ENCODE peak calls at places on chromosomes 4 and X, in four cellular contexts. One of them, this sample, is unnamed.

GRCh38 chrX:65948103-65948502 is 91.8 kb downstream of the VSIG4 start:
- DNase-seq in upper lobe of left lung: no peak
- DNase-seq in SK-N-SH: no peak
- DNase-seq in spleen: no peak
- DNase-seq in this sample: no peak

GRCh38 chrX:120672389-120672788 is 42.5 kb upstream of the C1GALT1C1 start:
- DNase-seq in upper lobe of left lung: no peak
- DNase-seq in SK-N-SH: no peak
- DNase-seq in spleen: no peak
- DNase-seq in this sample: peak

GRCh38 chr4:143294310-143294709 is 42.4 kb upstream of the GAB1 start:
- DNase-seq in upper lobe of left lung: no peak
- DNase-seq in SK-N-SH: peak
- DNase-seq in spleen: no peak
- DNase-seq in this sample: peak

GRCh38 chr4:188976644-188977115 is 837.4 kb downstream of the TRIML1 start:
- DNase-seq in upper lobe of left lung: no peak
- DNase-seq in SK-N-SH: no peak
- DNase-seq in spleen: no peak
- DNase-seq in this sample: no peak

GRCh38 chr4:89024051-89024675 is 32.8 kb downstream of the FAM13A start:
- DNase-seq in upper lobe of left lung: no peak
- DNase-seq in SK-N-SH: peak
- DNase-seq in spleen: no peak
- DNase-seq in this sample: peak

GRCh38 chr4:39559641-39560040 is 32.4 kb upstream of the UGDH start:
- DNase-seq in upper lobe of left lung: no peak
- DNase-seq in SK-N-SH: no peak
- DNase-seq in spleen: no peak
- DNase-seq in this sample: peak

GRCh38 chr4:8391972-8392371 is 48.6 kb downstream of the ACOX3 start:
- DNase-seq in upper lobe of left lung: no peak
- DNase-seq in SK-N-SH: no peak
- DNase-seq in spleen: no peak
- DNase-seq in this sample: no peak

GRCh38 chr4:154626793-154627484 is 14.5 kb upstream of the FGG start:
- DNase-seq in upper lobe of left lung: peak
- DNase-seq in SK-N-SH: peak
- DNase-seq in spleen: peak
- DNase-seq in this sample: peak

GRCh38 chrX:13699183-13699826 is 10.4 kb downstream of the RAB9A start:
- DNase-seq in upper lobe of left lung: no peak
- DNase-seq in SK-N-SH: no peak
- DNase-seq in spleen: no peak
- DNase-seq in this sample: peak

GRCh38 chr4:87209696-87210095 is 10.7 kb downstream of the KLHL8 start:
- DNase-seq in upper lobe of left lung: no peak
- DNase-seq in SK-N-SH: no peak
- DNase-seq in spleen: peak
- DNase-seq in this sample: peak

GRCh38 chr4:165799384-165799815 is 73.6 kb upstream of the TLL1 start:
- DNase-seq in upper lobe of left lung: peak
- DNase-seq in SK-N-SH: no peak
- DNase-seq in spleen: peak
- DNase-seq in this sample: no peak

GRCh38 chr4:134345249-134345648 is 143.7 kb upstream of the PABPC4L start:
- DNase-seq in upper lobe of left lung: no peak
- DNase-seq in SK-N-SH: no peak
- DNase-seq in spleen: no peak
- DNase-seq in this sample: no peak

GRCh38 chr4:148112231-148112982 is 329.8 kb downstream of the NR3C2 start:
- DNase-seq in upper lobe of left lung: no peak
- DNase-seq in SK-N-SH: no peak
- DNase-seq in spleen: no peak
- DNase-seq in this sample: no peak

GRCh38 chr4:25525896-25526295 is 129.8 kb upstream of the SLC34A2 start:
- DNase-seq in upper lobe of left lung: no peak
- DNase-seq in SK-N-SH: no peak
- DNase-seq in spleen: no peak
- DNase-seq in this sample: no peak

GRCh38 chr4:17324431-17324830 is 187.5 kb downstream of the QDPR start:
- DNase-seq in upper lobe of left lung: no peak
- DNase-seq in SK-N-SH: peak
- DNase-seq in spleen: no peak
- DNase-seq in this sample: no peak

GRCh38 chrX:16559206-16559619 is 90.7 kb upstream of the S100G start:
- DNase-seq in upper lobe of left lung: no peak
- DNase-seq in SK-N-SH: no peak
- DNase-seq in spleen: no peak
- DNase-seq in this sample: no peak

GRCh38 chr4:138406881-138407280 is 164.7 kb upstream of the SLC7A11 start:
- DNase-seq in upper lobe of left lung: no peak
- DNase-seq in SK-N-SH: no peak
- DNase-seq in spleen: no peak
- DNase-seq in this sample: no peak

GRCh38 chrX:7580127-7580526 is 262.8 kb upstream of the VCX start:
- DNase-seq in upper lobe of left lung: no peak
- DNase-seq in SK-N-SH: no peak
- DNase-seq in spleen: no peak
- DNase-seq in this sample: no peak

DNA sequence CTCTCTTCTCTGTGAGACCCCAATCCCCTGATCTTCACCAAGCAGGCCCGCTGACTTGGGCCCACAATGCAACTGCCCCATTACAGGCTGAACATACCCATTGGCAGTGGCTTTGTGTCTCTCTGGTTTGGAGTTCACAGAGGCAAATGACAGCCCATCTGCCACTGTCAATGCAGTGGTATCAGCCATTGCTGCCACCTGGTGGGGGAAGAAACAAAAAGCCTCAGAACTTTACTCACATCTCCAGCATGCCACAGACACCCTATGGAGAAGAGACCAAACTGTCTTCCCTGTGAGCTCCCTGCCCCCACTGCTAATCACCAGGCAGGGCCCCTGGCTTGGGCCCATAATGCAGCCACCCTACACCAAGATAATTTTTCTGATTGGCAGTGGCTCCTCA is 729.3 kb upstream of the ACTRT1 start:
- DNase-seq in upper lobe of left lung: no peak
- DNase-seq in SK-N-SH: peak
- DNase-seq in spleen: no peak
- DNase-seq in this sample: peak
- TF ChIP-seq CTCF in upper lobe of left lung: no peak
- TF ChIP-seq CTCF in SK-N-SH: peak
- TF ChIP-seq CTCF in spleen: no peak
- TF ChIP-seq CTCF in this sample: peak

DNA sequence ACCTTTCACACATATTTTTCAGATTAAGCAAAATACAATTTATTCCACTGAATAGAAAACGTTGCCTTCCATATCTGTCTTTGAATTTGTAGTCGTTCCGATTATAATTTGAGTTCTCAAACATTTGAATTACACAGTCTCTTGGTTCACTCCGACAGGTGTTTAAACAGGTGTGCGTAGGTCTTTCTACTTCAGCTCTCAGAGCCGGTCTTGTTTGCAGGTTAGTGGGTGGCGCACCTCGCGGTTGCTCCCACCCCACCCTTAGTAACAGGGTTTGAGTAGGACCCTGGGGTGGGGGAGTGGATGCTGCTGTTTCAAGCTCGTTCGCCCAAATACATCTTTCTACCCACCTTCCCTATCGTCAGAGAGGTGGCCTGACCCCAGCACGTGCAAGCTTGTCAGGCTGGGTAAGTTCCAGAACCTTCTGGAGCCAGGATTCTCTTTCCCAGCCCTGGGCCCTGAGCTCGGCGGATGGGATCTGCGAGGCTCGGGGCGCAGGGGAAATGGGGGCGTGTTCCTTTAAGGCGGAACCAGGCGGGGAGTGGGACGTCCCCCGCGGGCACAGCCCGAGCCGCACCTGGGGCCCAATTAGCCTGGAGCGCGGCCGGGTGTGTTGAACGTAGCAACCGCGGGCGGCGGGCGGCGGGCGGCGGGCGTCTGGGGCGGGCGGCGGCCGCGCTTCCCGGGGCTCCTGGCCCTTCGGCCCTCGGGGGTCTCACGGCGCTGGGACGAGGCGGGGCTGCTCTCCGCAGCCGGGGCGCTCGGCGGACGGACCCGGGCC is at the start of gene FAM149A:
- DNase-seq in upper lobe of left lung: peak
- DNase-seq in SK-N-SH: no peak
- DNase-seq in spleen: peak
- DNase-seq in this sample: peak
- TF ChIP-seq POLR2AphosphoS5 in upper lobe of left lung: no peak
- TF ChIP-seq POLR2AphosphoS5 in SK-N-SH: no peak
- TF ChIP-seq POLR2AphosphoS5 in spleen: peak
- TF ChIP-seq POLR2AphosphoS5 in this sample: no peak

DNA sequence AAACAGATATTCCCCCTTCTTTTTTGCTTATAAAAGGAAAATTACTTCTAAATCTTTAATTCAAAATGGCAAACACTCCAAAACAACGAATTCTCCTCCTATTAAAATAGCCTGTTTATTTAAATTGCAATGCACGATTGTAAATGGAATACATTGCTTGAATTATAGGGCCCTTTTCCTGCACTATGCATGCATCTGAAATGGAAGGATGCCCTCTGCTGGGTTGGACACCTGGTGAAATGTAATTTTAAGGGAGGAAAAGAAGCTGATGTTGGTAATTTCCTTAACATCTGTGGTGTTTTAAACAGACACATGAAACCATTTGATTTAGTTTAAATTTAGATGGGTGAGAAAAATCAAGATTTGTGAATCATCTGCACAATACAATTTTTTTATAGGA is 72.8 kb downstream of the GRXCR1 start:
- DNase-seq in upper lobe of left lung: no peak
- DNase-seq in SK-N-SH: peak
- DNase-seq in spleen: no peak
- DNase-seq in this sample: no peak
- TF ChIP-seq CTCF in upper lobe of left lung: no peak
- TF ChIP-seq CTCF in SK-N-SH: no peak
- TF ChIP-seq CTCF in spleen: no peak
- TF ChIP-seq CTCF in this sample: no peak

DNA sequence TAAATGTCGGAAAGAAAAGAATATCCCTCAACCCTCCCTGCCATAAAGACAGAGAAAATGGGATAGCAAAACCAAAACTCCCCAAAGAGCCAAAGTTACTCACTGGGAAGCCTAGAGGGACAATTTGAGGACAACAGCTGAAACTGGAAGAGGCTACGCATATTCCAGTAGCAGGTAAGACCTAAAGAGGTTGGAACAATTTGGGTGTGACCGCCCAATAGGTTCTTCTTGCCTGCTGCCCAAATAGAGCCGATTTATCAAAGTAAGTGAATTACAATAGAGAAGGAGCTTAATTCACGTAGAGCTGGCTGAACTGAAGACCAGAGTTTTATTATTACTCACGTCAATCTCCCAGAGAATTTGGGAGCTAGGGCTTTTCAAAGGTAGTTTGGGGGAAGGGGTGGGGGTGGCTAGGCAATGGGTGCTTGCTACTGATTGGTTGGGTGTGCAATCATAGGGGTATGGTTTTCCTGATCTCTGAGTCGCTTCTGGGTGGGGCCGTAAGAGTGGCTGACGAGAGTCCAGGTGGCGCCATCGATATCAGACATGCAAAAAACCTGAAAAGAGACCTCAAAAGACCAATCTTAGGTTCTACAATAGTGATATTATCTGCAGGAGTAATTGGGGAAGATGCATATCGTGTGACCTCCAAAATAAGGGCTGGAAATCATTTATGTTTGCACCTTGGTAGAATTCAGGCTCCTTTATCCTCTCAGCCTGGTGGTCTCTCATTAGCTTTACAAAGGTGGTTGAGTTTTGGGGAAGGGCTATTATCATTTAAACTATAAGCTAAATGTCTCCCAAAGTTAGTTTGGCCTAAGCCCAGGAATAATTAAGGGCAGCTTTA is 39.0 kb upstream of the SLC7A3 start:
- DNase-seq in upper lobe of left lung: no peak
- DNase-seq in SK-N-SH: no peak
- DNase-seq in spleen: no peak
- DNase-seq in this sample: no peak
- TF ChIP-seq POLR2AphosphoS5 in upper lobe of left lung: no peak
- TF ChIP-seq POLR2AphosphoS5 in SK-N-SH: no peak
- TF ChIP-seq POLR2AphosphoS5 in spleen: no peak
- TF ChIP-seq POLR2AphosphoS5 in this sample: no peak

GRCh38 chr4:69471639-69472038 is 24.1 kb downstream of the UGT2B4 start:
- DNase-seq in upper lobe of left lung: no peak
- DNase-seq in SK-N-SH: no peak
- DNase-seq in spleen: no peak
- DNase-seq in this sample: no peak

GRCh38 chr4:69473699-69474098 is 22.0 kb downstream of the UGT2B4 start:
- DNase-seq in upper lobe of left lung: no peak
- DNase-seq in SK-N-SH: no peak
- DNase-seq in spleen: no peak
- DNase-seq in this sample: no peak

GRCh38 chr4:69467797-69468196 is 27.9 kb downstream of the UGT2B4 start:
- DNase-seq in upper lobe of left lung: no peak
- DNase-seq in SK-N-SH: no peak
- DNase-seq in spleen: no peak
- DNase-seq in this sample: no peak

GRCh38 chr4:69470561-69470960 is 25.1 kb downstream of the UGT2B4 start:
- DNase-seq in upper lobe of left lung: no peak
- DNase-seq in SK-N-SH: peak
- DNase-seq in spleen: no peak
- DNase-seq in this sample: no peak
- TF ChIP-seq CTCF in upper lobe of left lung: no peak
- TF ChIP-seq CTCF in SK-N-SH: no peak
- TF ChIP-seq CTCF in spleen: no peak
- TF ChIP-seq CTCF in this sample: no peak

DNA sequence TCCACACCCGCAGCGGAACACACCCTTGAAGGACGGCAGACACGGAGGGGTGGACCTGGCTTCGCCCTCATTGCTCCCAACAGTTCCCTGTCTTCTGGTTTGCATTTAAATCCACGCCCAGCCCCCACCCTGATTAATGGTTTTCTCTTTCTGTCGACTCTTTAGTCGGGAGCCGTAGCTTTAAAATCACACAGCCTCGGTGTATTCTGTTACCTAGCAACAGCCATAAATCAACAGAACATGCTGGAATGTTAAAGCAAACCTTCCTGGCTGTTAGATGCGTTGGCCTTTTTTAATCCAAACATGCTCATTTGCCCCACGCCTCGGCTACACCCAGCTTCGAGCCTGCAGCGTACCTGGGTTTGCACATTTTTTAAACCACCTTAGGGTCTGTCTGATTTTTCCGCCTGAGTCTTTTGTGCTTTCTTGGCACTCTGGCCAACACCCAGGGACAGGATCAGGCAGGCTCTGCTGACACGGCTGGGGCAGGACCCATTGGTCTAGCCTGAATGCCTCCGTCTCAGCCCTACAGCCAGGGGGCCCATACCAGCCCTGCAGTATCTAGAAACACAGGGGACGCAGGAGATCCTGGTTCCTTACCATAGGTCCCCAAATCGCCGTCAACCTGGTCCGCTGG is 21.4 kb upstream of the PPP2R2C start:
- DNase-seq in upper lobe of left lung: no peak
- DNase-seq in SK-N-SH: no peak
- DNase-seq in spleen: no peak
- DNase-seq in this sample: no peak
- TF ChIP-seq POLR2AphosphoS5 in upper lobe of left lung: no peak
- TF ChIP-seq POLR2AphosphoS5 in SK-N-SH: no peak
- TF ChIP-seq POLR2AphosphoS5 in spleen: no peak
- TF ChIP-seq POLR2AphosphoS5 in this sample: no peak